ENCODE peak calls at places on chromosomes 4 and X, in four cellular contexts. Z is neuronal stem cell, H is H9, P is IMR-90. I is an unnamed sample.
A peak's percentile ranks its signal among the peaks of the same experiment; 100 is the strongest.

GRCh38 chr4:69485130-69485529 is 10.6 kb downstream of the UGT2B4 start:
- DNase-seq in Z (no peak), H (no peak), P (no peak), I (peak; percentile 57)

GRCh38 chr4:148443550-148444295 is 1.5 kb upstream of the NR3C2 start:
- DNase-seq in Z (peak; percentile 29), H (no peak), P (no peak), I (peak; percentile 6)

GRCh38 chrX:136768469-136769084 is 12.2 kb downstream of the ARHGEF6 start:
- DNase-seq in Z (no peak), H (peak; percentile 37), P (peak; percentile 83), I (peak; percentile 56)

GRCh38 chr4:42216569-42216968 is 64.1 kb upstream of the BEND4 start:
- DNase-seq in Z (no peak), H (no peak), P (no peak), I (no peak)

GRCh38 chrX:11792461-11793421 is 34.7 kb downstream of the MSL3 start:
- DNase-seq in Z (no peak), H (no peak), P (no peak), I (no peak)

GRCh38 chrX:95383778-95384177 is 1300.9 kb upstream of the DIAPH2 start:
- DNase-seq in Z (no peak), H (no peak), P (no peak), I (no peak)

GRCh38 chrX:138946941-138947340 is 235.4 kb upstream of the FGF13 start:
- DNase-seq in Z (no peak), H (no peak), P (no peak), I (no peak)

GRCh38 chr4:183172881-183173280 is 73.8 kb downstream of the WWC2 start:
- DNase-seq in Z (no peak), H (no peak), P (no peak), I (no peak)

GRCh38 chrX:130173190-130173895 is 1.6 kb downstream of the RAB33A start:
- DNase-seq in Z (no peak), H (no peak), P (peak; percentile 91), I (no peak)

GRCh38 chr4:55445921-55446577 is 50.3 kb downstream of the TMEM165 start:
- DNase-seq in Z (no peak), H (no peak), P (peak; percentile 89), I (no peak)

GRCh38 chrX:2449135-2449886 is 51.5 kb downstream of the DHRSX start:
- DNase-seq in Z (no peak), H (no peak), P (no peak), I (no peak)

GRCh38 chrX:13323241-13323640 is 3.4 kb upstream of the ATXN3L start:
- DNase-seq in Z (no peak), H (no peak), P (no peak), I (no peak)

GRCh38 chr4:96916731-96917130 is 1076.8 kb downstream of the PDHA2 start:
- DNase-seq in Z (peak; percentile 12), H (peak; percentile 38), P (no peak), I (peak; percentile 53)

GRCh38 chr4:39947415-39947814 is 30.3 kb downstream of the PDS5A start:
- DNase-seq in Z (no peak), H (no peak), P (no peak), I (no peak)

GRCh38 chr4:1784789-1785591 is 8.1 kb upstream of the FGFR3 start:
- DNase-seq in Z (no peak), H (no peak), P (no peak), I (no peak)

GRCh38 chrX:12999422-12999821 is 24.5 kb downstream of the TMSB4X start:
- DNase-seq in Z (no peak), H (no peak), P (peak; percentile 32), I (no peak)

GRCh38 chr4:187840814-187841213 is 154.8 kb upstream of the ZFP42 start:
- DNase-seq in Z (no peak), H (no peak), P (peak; percentile 73), I (peak; percentile 20)

GRCh38 chr4:76729991-76730390 is 168.0 kb downstream of the SOWAHB start:
- DNase-seq in Z (no peak), H (no peak), P (peak; percentile 38), I (no peak)

GRCh38 chr4:76729460-76729859 is 168.5 kb downstream of the SOWAHB start:
- DNase-seq in Z (no peak), H (no peak), P (no peak), I (no peak)

GRCh38 chr4:76736434-76736833 is 161.5 kb downstream of the SOWAHB start:
- DNase-seq in Z (no peak), H (no peak), P (peak; percentile 91), I (no peak)

GRCh38 chr4:76733380-76733779 is 164.6 kb downstream of the SOWAHB start:
- DNase-seq in Z (no peak), H (peak; percentile 55), P (no peak), I (peak; percentile 45)

GRCh38 chr4:76732246-76732645 is 165.7 kb downstream of the SOWAHB start:
- DNase-seq in Z (no peak), H (no peak), P (no peak), I (no peak)
- H2BK15ac ChIP-seq in Z (no peak overlapping the region), H (no peak overlapping the region), P (peak overlapping the region; percentile 40), I (no peak overlapping the region)

DNA sequence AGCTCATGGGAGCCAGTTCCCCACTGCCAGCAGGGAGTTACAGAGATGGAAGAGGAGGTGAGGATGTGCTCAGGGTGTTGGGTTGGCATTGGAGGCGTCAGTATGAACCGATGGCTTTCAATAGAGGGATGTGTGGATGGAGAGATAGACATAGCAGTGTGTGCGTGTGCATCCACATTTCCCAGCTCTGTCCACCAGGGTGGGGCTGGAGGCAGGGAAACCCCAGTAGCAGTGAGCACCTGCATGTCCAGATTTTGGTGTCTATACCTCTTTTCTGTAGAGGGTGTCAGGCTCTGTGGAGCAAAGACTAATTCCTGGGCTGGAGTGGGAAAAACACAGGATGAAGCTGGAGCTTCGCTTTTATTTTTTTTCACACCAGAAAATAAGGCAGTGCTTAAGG is 37.2 kb upstream of the HGFAC start:
- DNase-seq in Z (no peak), H (no peak), P (no peak), I (no peak)
- H3K4ac ChIP-seq in Z (no peak overlapping the region), H (no peak overlapping the region), P (no peak overlapping the region), I (no peak overlapping the region)

DNA sequence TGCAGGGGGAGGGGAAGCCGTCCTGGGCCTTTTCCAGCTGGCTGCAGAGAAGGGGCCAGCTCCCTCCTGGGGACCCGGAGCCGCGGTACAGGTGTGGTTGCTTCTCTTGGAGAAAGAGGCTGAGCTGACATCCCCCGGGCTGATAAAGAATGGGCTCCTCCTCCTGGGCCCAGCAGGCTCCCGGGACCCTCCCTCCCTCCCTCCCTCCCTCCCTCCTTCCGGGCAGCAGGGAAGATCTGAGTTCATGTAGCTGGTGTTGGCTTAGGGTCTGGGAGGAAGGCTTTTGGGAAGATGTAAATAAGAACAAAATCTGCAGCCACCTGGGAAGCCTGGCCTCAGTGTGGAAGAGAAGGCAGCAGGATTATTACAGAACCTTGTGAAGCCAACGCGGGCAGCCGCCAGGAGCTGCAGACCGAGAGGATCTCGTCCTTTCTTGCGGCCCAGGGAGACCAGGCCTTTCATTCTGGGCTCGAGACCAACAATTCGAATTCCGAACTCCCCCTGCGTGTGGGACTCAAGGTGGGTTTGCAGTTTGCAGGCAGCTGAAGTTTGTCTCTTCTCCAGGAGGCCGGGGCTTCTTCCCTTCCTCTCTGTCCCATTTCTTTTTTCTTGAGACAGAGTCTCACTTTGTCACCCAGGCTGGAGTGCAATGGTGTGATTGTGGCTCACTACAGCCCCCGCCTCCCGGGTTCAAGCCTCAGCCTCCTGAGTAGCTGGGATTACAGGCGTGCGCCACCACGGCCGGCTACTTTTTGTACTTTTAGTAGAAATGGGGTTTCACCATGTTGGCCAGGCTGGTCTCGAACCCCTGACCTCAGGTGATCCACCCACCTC is at the start of gene PLCXD1:
- DNase-seq in Z (peak; percentile 73), H (peak; percentile 97), P (peak; percentile 36), I (peak; percentile 98)
- H4K8ac ChIP-seq in Z (no peak within 1 kb of the TSS), H (no peak within 1 kb of the TSS), P (peak within 1 kb of the TSS; percentile 70), I (no peak within 1 kb of the TSS)

GRCh38 chr4:123952530-123953274 is 556.1 kb downstream of the SPRY1 start:
- DNase-seq in Z (no peak), H (peak; percentile 48), P (peak; percentile 47), I (peak; percentile 97)

GRCh38 chr4:123953556-123953955 is 557.0 kb downstream of the SPRY1 start:
- DNase-seq in Z (no peak), H (no peak), P (no peak), I (peak; percentile 13)

GRCh38 chr4:123956204-123956603 is 559.6 kb downstream of the SPRY1 start:
- DNase-seq in Z (no peak), H (no peak), P (no peak), I (no peak)

GRCh38 chr4:123954220-123954619 is 557.6 kb downstream of the SPRY1 start:
- DNase-seq in Z (no peak), H (no peak), P (no peak), I (peak; percentile 22)

DNA sequence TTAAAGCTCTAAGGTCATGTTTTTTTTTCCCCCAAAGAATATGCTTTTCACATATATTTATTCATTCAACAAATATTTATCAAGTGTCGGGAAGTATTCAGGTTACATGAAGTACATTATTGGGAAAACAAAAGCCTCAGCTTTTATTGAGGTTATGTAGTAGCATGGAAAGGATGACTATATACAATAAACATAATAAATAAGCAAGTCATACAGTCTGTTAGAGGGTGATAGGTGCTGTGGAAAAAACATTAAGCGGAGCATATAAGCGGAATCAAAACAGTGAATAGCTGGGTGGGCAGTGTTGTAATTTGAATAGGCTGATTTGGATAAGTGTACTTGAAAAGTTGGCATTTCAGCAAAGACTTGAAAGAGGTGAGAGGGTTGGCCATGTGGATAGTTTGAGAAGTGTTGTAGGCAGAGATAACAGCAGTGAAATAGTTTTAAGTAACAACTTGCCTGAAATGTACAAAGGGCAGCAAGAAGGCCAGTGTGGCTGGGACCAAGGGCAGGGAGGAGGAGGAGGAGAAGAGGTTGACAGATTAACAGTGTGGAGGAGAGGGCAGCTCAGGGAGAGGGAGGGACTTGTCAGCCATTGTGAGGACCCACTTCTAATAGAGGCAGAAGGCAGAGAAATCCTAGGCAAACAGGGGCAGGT is 558.7 kb downstream of the SPRY1 start:
- DNase-seq in Z (no peak), H (no peak), P (no peak), I (no peak)
- H2BK15ac ChIP-seq in Z (no peak overlapping the region), H (no peak overlapping the region), P (no peak overlapping the region), I (no peak overlapping the region)

GRCh38 chr4:173171098-173171497 is 2.5 kb downstream of the GALNT7 start:
- DNase-seq in Z (no peak), H (no peak), P (peak; percentile 52), I (peak; percentile 61)
- H3K4ac ChIP-seq in Z (no peak overlapping the region), H (no peak overlapping the region), P (no peak overlapping the region), I (no peak overlapping the region)

GRCh38 chr4:61374612-61374920 is 174.4 kb downstream of the ADGRL3 start:
- DNase-seq in Z (no peak), H (no peak), P (peak; percentile 0), I (no peak)

GRCh38 chr4:61379406-61379805 is 179.3 kb downstream of the ADGRL3 start:
- DNase-seq in Z (no peak), H (no peak), P (no peak), I (no peak)

GRCh38 chr4:61375316-61375715 is 175.2 kb downstream of the ADGRL3 start:
- DNase-seq in Z (no peak), H (no peak), P (no peak), I (no peak)

GRCh38 chr4:61376301-61376700 is 176.2 kb downstream of the ADGRL3 start:
- DNase-seq in Z (no peak), H (no peak), P (no peak), I (no peak)

GRCh38 chr4:61373901-61374611 is 173.9 kb downstream of the ADGRL3 start:
- DNase-seq in Z (no peak), H (no peak), P (peak; percentile 7), I (no peak)
- H4K8ac ChIP-seq in Z (no peak overlapping the region), H (no peak overlapping the region), P (no peak overlapping the region), I (no peak overlapping the region)

GRCh38 chr4:119197772-119198212 is 14.7 kb upstream of the USP53 start:
- DNase-seq in Z (no peak), H (no peak), P (no peak), I (no peak)
- H2BK15ac ChIP-seq in Z (no peak overlapping the region), H (no peak overlapping the region), P (no peak overlapping the region), I (no peak overlapping the region)